ENCODE peak calls at places on chromosomes 16 and 17, in seven cellular contexts. N is Calu3, H is suprapubic skin, I is occipital lobe, R is ELR, A is anterior cingulate cortex, Z is Right ventricle myocardium superior. O is an unnamed sample.

GRCh38 chr17:79527286-79527685 is 83.6 kb downstream of the RBFOX3 start:
- DNase-seq in N (no peak), H (no peak), I (no peak), R (no peak), A (no peak), Z (no peak), O (no peak)

GRCh38 chr17:27466748-27467375 is 10.6 kb downstream of the KSR1 start:
- DNase-seq in N (no peak), H (no peak), I (no peak), R (no peak), A (no peak), Z (no peak), O (no peak)

GRCh38 chr16:89410794-89411309 is 79.5 kb downstream of the ANKRD11 start:
- DNase-seq in N (peak; percentile 43), H (no peak), I (no peak), R (no peak), A (no peak), Z (peak; percentile 77), O (peak; percentile 51)

GRCh38 chr16:50667497-50668367 is 13.4 kb downstream of the SNX20 start:
- DNase-seq in N (no peak), H (no peak), I (no peak), R (no peak), A (no peak), Z (no peak), O (no peak)

GRCh38 chr16:68445458-68445857 is 2.9 kb downstream of the SMPD3 start:
- DNase-seq in N (peak; percentile 65), H (no peak), I (peak; percentile 56), R (peak; percentile 76), A (no peak), Z (no peak), O (peak; percentile 71)

GRCh38 chr17:28285965-28286364 is 33.0 kb upstream of the TMEM97 start:
- DNase-seq in N (no peak), H (no peak), I (no peak), R (no peak), A (no peak), Z (no peak), O (no peak)

GRCh38 chr17:32927724-32928526 is at the start of gene TMEM98:
- DNase-seq in N (peak; percentile 30), H (no peak), I (peak; percentile 21), R (peak; percentile 30), A (no peak), Z (peak; percentile 48), O (no peak)

GRCh38 chr17:39952665-39953470 is 9.9 kb upstream of the GSDMA start:
- DNase-seq in N (peak; percentile 100), H (peak; percentile 99), I (peak; percentile 99), R (peak; percentile 96), A (peak; percentile 87), Z (peak; percentile 99), O (peak; percentile 93)

GRCh38 chr16:30381351-30382041 is 865 bp downstream of the SEPTIN1 start:
- DNase-seq in N (no peak), H (no peak), I (no peak), R (no peak), A (no peak), Z (no peak), O (no peak)

GRCh38 chr16:75502916-75503605 is 7.8 kb upstream of the CHST6 start:
- DNase-seq in N (no peak), H (no peak), I (no peak), R (peak; percentile 33), A (no peak), Z (no peak), O (no peak)

GRCh38 chr17:412211-413015 is 59.8 kb upstream of the RPH3AL start:
- DNase-seq in N (peak; percentile 36), H (no peak), I (no peak), R (peak; percentile 74), A (no peak), Z (no peak), O (peak; percentile 55)

GRCh38 chr17:823501-823902 is 41.3 kb downstream of the MRM3 start:
- DNase-seq in N (no peak), H (no peak), I (no peak), R (no peak), A (no peak), Z (no peak), O (no peak)

GRCh38 chr16:69432069-69432468 is 7.7 kb downstream of the CYB5B start:
- DNase-seq in N (no peak), H (no peak), I (no peak), R (no peak), A (no peak), Z (no peak), O (no peak)

GRCh38 chr16:10123141-10123540 is 59.1 kb downstream of the GRIN2A start:
- DNase-seq in N (no peak), H (no peak), I (no peak), R (peak; percentile 42), A (no peak), Z (no peak), O (no peak)

GRCh38 chr17:81440511-81441244 is 45.4 kb downstream of the BAHCC1 start:
- DNase-seq in N (peak; percentile 76), H (no peak), I (no peak), R (peak; percentile 56), A (no peak), Z (no peak), O (no peak)

GRCh38 chr16:29920690-29921371 is 5.2 kb downstream of the KCTD13 start:
- DNase-seq in N (no peak), H (no peak), I (peak; percentile 26), R (no peak), A (no peak), Z (no peak), O (no peak)

GRCh38 chr16:3800019-3800418 is 80.5 kb downstream of the CREBBP start:
- DNase-seq in N (no peak), H (peak; percentile 8), I (no peak), R (no peak), A (no peak), Z (no peak), O (no peak)

GRCh38 chr17:6712058-6712853 is 913 bp downstream of the SLC13A5 start:
- DNase-seq in N (peak; percentile 41), H (no peak), I (no peak), R (no peak), A (no peak), Z (no peak), O (no peak)

GRCh38 chr17:47204722-47205418 is 4.3 kb upstream of the MYL4 start:
- DNase-seq in N (no peak), H (no peak), I (peak; percentile 21), R (peak; percentile 42), A (no peak), Z (no peak), O (peak; percentile 62)

GRCh38 chr16:85390511-85391174 is 222.5 kb upstream of the GSE1 start:
- DNase-seq in N (peak; percentile 64), H (peak; percentile 94), I (no peak), R (peak; percentile 96), A (no peak), Z (peak; percentile 86), O (peak; percentile 83)

GRCh38 chr17:33014751-33015150 is 23.1 kb downstream of the SPACA3 start:
- DNase-seq in N (peak; percentile 51), H (no peak), I (no peak), R (no peak), A (no peak), Z (no peak), O (no peak)

GRCh38 chr17:51014129-51014528 is 106.5 kb downstream of the SPAG9 start:
- DNase-seq in N (no peak), H (no peak), I (no peak), R (no peak), A (no peak), Z (no peak), O (no peak)